ENCODE peak calls at places on chromosomes 12 and 14, in eight cellular contexts. S, A, F, T, Z, V, G and K are unnamed samples.

GRCh38 chr14:65658202-65658601 is 245.7 kb downstream of the FUT8 start:
- DNase-seq in S (no peak), A (no peak), F (no peak), T (no peak), Z (no peak), V (no peak), G (no peak), K (no peak)

GRCh38 chr12:26124491-26125450 is at the start of gene BHLHE41:
- DNase-seq in S (no peak), A (peak; percentile 85), F (peak; percentile 63), T (peak; percentile 78), Z (peak; percentile 88), V (peak; percentile 92), G (peak; percentile 92), K (peak; percentile 72)

GRCh38 chr14:22918519-22918808 is 485 bp downstream of the RBM23 start:
- DNase-seq in S (no peak), A (no peak), F (no peak), T (no peak), Z (no peak), V (no peak), G (peak; percentile 37), K (no peak)

GRCh38 chr12:104358353-104359003 is 54.9 kb downstream of the EID3 start:
- DNase-seq in S (peak; percentile 68), A (peak; percentile 69), F (peak; percentile 36), T (peak; percentile 70), Z (no peak), V (peak; percentile 81), G (peak; percentile 52), K (peak; percentile 58)

GRCh38 chr14:54920052-54920451 is 17.4 kb upstream of the GCH1 start:
- DNase-seq in S (no peak), A (no peak), F (no peak), T (no peak), Z (no peak), V (no peak), G (no peak), K (no peak)

GRCh38 chr14:28765907-28766504 is 581 bp upstream of the FOXG1 start:
- DNase-seq in S (no peak), A (no peak), F (no peak), T (no peak), Z (peak; percentile 61), V (no peak), G (no peak), K (peak; percentile 37)

GRCh38 chr12:2300886-2301285 is 248.1 kb downstream of the CACNA1C start:
- DNase-seq in S (no peak), A (no peak), F (no peak), T (no peak), Z (no peak), V (no peak), G (no peak), K (no peak)

GRCh38 chr14:98498019-98498885 is 773.7 kb downstream of the BCL11B start:
- DNase-seq in S (no peak), A (no peak), F (no peak), T (no peak), Z (no peak), V (no peak), G (no peak), K (no peak)

GRCh38 chr12:71710276-71711125 is 24.6 kb downstream of the TMEM19 start:
- DNase-seq in S (no peak), A (no peak), F (no peak), T (no peak), Z (no peak), V (no peak), G (no peak), K (no peak)

GRCh38 chr14:60757617-60758016 is 23.1 kb downstream of the MNAT1 start:
- DNase-seq in S (no peak), A (no peak), F (no peak), T (no peak), Z (no peak), V (no peak), G (no peak), K (no peak)

GRCh38 chr14:99603965-99604765 is at the start of gene CCDC85C:
- DNase-seq in S (peak; percentile 97), A (peak; percentile 97), F (peak; percentile 81), T (peak; percentile 97), Z (peak; percentile 91), V (peak; percentile 95), G (peak; percentile 96), K (peak; percentile 98)
- H3K4me1 ChIP-seq in S (peaks cover 28% of the 10 kb centered on the region), A (peaks cover 48% of the 10 kb centered on the region), F (no peaks in the 10 kb centered on the region), T (peaks cover 63% of the 10 kb centered on the region), Z (peaks cover 59% of the 10 kb centered on the region), V (no peaks in the 10 kb centered on the region), G (peaks cover 49% of the 10 kb centered on the region), K (peaks cover 10% of the 10 kb centered on the region)

DNA sequence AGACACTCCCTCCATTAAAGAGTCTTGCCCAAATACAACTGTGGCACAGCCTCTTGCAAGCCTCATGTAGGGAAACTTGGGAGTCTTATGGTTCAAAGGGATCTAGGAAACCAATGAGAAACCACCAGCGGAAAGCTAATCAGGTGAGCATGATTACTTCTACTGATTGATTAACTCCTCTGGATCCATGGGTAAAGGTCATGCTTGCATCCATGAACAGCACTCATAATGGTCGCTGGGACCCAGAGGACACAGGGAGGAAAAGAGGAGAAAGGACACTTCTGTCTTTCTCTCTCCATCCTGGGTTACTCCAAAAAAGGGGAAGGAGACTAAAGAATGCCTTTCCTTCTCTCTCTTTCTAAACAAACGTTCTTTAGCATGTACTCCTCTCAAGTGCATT is 1397.2 kb downstream of the LRFN5 start:
- DNase-seq in S (no peak), A (no peak), F (no peak), T (no peak), Z (no peak), V (no peak), G (no peak), K (no peak)
- H3K9me3 ChIP-seq in S (no peaks in the 10 kb centered on the region), A (peaks cover 22% of the 10 kb centered on the region), F (no peaks in the 10 kb centered on the region), T (peaks cover 40% of the 10 kb centered on the region), Z (no peaks in the 10 kb centered on the region), V (peaks cover 6% of the 10 kb centered on the region), G (no peaks in the 10 kb centered on the region), K (peaks cover 14% of the 10 kb centered on the region)

GRCh38 chr12:122918827-122919226 is 22.9 kb upstream of the VPS37B start:
- DNase-seq in S (no peak), A (no peak), F (no peak), T (no peak), Z (no peak), V (no peak), G (no peak), K (no peak)
- H3K27ac ChIP-seq in S (no peak overlapping the region), A (peak overlapping the region; percentile 78), F (no peak overlapping the region), T (no peak overlapping the region), Z (no peak overlapping the region), V (no peak overlapping the region), G (no peak overlapping the region), K (no peak overlapping the region)

DNA sequence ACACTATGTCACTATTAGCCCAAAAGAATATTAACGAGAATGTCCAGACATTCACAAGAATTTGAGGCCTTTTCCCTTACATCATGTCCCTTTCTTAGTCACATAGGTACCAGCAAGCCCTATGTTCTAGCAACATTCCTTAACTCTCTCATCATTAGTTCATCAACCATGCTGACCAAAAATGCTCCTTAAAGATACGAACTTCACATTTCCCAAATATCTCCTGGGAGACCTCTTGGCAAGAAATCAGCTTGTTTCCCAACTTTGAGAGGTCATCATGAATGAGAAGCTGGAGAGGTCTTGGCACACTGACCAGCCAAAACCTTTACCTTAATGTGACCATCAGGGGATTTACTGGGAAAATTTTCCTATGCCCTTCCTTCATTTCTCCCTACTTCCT is 4.6 kb downstream of the SALL2 start:
- DNase-seq in S (no peak), A (no peak), F (no peak), T (no peak), Z (no peak), V (no peak), G (no peak), K (no peak)
- H3K4me1 ChIP-seq in S (peaks cover 2% of the 10 kb centered on the region), A (no peaks in the 10 kb centered on the region), F (no peaks in the 10 kb centered on the region), T (peaks cover 12% of the 10 kb centered on the region), Z (peaks cover 8% of the 10 kb centered on the region), V (no peaks in the 10 kb centered on the region), G (peaks cover 4% of the 10 kb centered on the region), K (peaks cover 4% of the 10 kb centered on the region)

GRCh38 chr12:133220521-133220920 is 15.2 kb downstream of the ANHX start:
- DNase-seq in S (no peak), A (no peak), F (no peak), T (no peak), Z (no peak), V (no peak), G (no peak), K (no peak)
- H3K9me3 ChIP-seq in S (peaks cover 14% of the 10 kb centered on the region), A (peaks cover 23% of the 10 kb centered on the region), F (no peaks in the 10 kb centered on the region), T (peaks cover 94% of the 10 kb centered on the region), Z (no peaks in the 10 kb centered on the region), V (peaks cover 26% of the 10 kb centered on the region), G (peaks cover 2% of the 10 kb centered on the region), K (peaks cover 6% of the 10 kb centered on the region)

DNA sequence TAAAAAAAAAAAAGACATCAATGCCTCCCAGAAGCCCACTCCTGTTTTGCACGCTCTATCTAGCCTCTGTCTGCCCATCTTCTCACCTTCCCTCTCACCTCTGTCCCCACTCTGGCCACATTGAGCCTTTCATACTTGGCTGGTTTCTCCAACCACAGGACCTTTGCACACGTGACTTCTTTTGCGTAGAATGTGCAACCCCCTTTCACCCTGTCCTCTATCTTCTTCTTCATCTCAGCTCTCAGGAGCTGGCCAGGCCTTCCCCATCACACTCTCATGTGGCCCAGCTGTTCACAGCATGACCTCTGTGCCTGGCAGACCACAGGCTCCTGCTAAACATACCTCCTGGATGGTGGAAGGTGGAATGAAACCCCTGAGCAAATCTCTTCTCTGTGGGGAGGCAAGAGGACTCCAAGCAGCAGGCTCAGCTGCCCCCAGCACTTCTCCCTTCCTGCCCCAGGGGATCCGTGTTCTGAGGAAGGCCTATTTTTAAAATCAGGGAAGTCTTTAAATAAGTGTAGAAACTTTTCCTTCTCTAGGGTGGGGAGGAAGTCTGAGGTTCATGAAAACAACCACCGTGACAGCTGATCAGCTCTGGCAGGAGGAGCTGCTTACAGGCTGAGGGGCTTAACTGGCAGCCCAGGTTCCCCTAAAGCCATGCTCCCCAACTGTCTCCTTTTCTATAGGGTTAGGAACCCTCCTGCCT is 11.6 kb downstream of the HVCN1 start:
- DNase-seq in S (no peak), A (no peak), F (no peak), T (no peak), Z (no peak), V (no peak), G (peak; percentile 50), K (no peak)
- H3K27ac ChIP-seq in S (no peak overlapping the region), A (peak overlapping the region; percentile 0), F (peak overlapping the region; percentile 39), T (no peak overlapping the region), Z (no peak overlapping the region), V (no peak overlapping the region), G (peak overlapping the region; percentile 54), K (no peak overlapping the region)